ENCODE peak calls at places on chromosomes 7 and 10, in five cellular contexts. One of them, this sample, is unnamed.

GRCh38 chr7:18799899-18800298 is 304.4 kb downstream of the HDAC9 start:
- DNase-seq in lung: no peak
- DNase-seq in stimulated activated naive B cell treated with anti-CD40 and anti-IgM and Interleukin-4, amounts not matched to agents 10 μg/mL and 1 μg/mL and 100 μg/mL, for 72 hours: no peak
- DNase-seq in heart left ventricle: no peak
- DNase-seq in dorsolateral prefrontal cortex: no peak
- DNase-seq in this sample: no peak

GRCh38 chr7:129083525-129083924 is 28.6 kb upstream of the TNPO3 start:
- DNase-seq in lung: no peak
- DNase-seq in stimulated activated naive B cell treated with anti-CD40 and anti-IgM and Interleukin-4, amounts not matched to agents 10 μg/mL and 1 μg/mL and 100 μg/mL, for 72 hours: no peak
- DNase-seq in heart left ventricle: no peak
- DNase-seq in dorsolateral prefrontal cortex: no peak
- DNase-seq in this sample: no peak

GRCh38 chr10:43272030-43272429 is 5.2 kb upstream of the RASGEF1A start:
- DNase-seq in lung: no peak
- DNase-seq in stimulated activated naive B cell treated with anti-CD40 and anti-IgM and Interleukin-4, amounts not matched to agents 10 μg/mL and 1 μg/mL and 100 μg/mL, for 72 hours: no peak
- DNase-seq in heart left ventricle: no peak
- DNase-seq in dorsolateral prefrontal cortex: no peak
- DNase-seq in this sample: no peak

GRCh38 chr10:126921974-126922525 is 16.8 kb downstream of the DOCK1 start:
- DNase-seq in lung: no peak
- DNase-seq in stimulated activated naive B cell treated with anti-CD40 and anti-IgM and Interleukin-4, amounts not matched to agents 10 μg/mL and 1 μg/mL and 100 μg/mL, for 72 hours: no peak
- DNase-seq in heart left ventricle: no peak
- DNase-seq in dorsolateral prefrontal cortex: no peak
- DNase-seq in this sample: no peak

GRCh38 chr10:99658622-99659030 is 683 bp upstream of the ENTPD7 start:
- DNase-seq in lung: peak; percentile 60
- DNase-seq in stimulated activated naive B cell treated with anti-CD40 and anti-IgM and Interleukin-4, amounts not matched to agents 10 μg/mL and 1 μg/mL and 100 μg/mL, for 72 hours: peak; percentile 40
- DNase-seq in heart left ventricle: peak; percentile 18
- DNase-seq in dorsolateral prefrontal cortex: peak; percentile 35
- DNase-seq in this sample: peak; percentile 40

GRCh38 chr7:158809596-158809995 is 19.7 kb downstream of the ESYT2 start:
- DNase-seq in lung: no peak
- DNase-seq in stimulated activated naive B cell treated with anti-CD40 and anti-IgM and Interleukin-4, amounts not matched to agents 10 μg/mL and 1 μg/mL and 100 μg/mL, for 72 hours: no peak
- DNase-seq in heart left ventricle: no peak
- DNase-seq in dorsolateral prefrontal cortex: no peak
- DNase-seq in this sample: no peak

GRCh38 chr10:1665262-1665661 is 72.1 kb downstream of the ADARB2 start:
- DNase-seq in lung: no peak
- DNase-seq in stimulated activated naive B cell treated with anti-CD40 and anti-IgM and Interleukin-4, amounts not matched to agents 10 μg/mL and 1 μg/mL and 100 μg/mL, for 72 hours: no peak
- DNase-seq in heart left ventricle: no peak
- DNase-seq in dorsolateral prefrontal cortex: no peak
- DNase-seq in this sample: no peak

GRCh38 chr10:33358016-33358415 is 23.5 kb upstream of the NRP1 start:
- DNase-seq in lung: no peak
- DNase-seq in stimulated activated naive B cell treated with anti-CD40 and anti-IgM and Interleukin-4, amounts not matched to agents 10 μg/mL and 1 μg/mL and 100 μg/mL, for 72 hours: no peak
- DNase-seq in heart left ventricle: no peak
- DNase-seq in dorsolateral prefrontal cortex: no peak
- DNase-seq in this sample: no peak

GRCh38 chr10:24678757-24679156 is 44.9 kb downstream of the ARHGAP21 start:
- DNase-seq in lung: no peak
- DNase-seq in stimulated activated naive B cell treated with anti-CD40 and anti-IgM and Interleukin-4, amounts not matched to agents 10 μg/mL and 1 μg/mL and 100 μg/mL, for 72 hours: no peak
- DNase-seq in heart left ventricle: no peak
- DNase-seq in dorsolateral prefrontal cortex: no peak
- DNase-seq in this sample: no peak

GRCh38 chr7:134910968-134911367 is 75.3 kb upstream of the AGBL3 start:
- DNase-seq in lung: no peak
- DNase-seq in stimulated activated naive B cell treated with anti-CD40 and anti-IgM and Interleukin-4, amounts not matched to agents 10 μg/mL and 1 μg/mL and 100 μg/mL, for 72 hours: no peak
- DNase-seq in heart left ventricle: no peak
- DNase-seq in dorsolateral prefrontal cortex: no peak
- DNase-seq in this sample: no peak

GRCh38 chr7:12089951-12090756 is 120.9 kb upstream of the TMEM106B start:
- DNase-seq in lung: no peak
- DNase-seq in stimulated activated naive B cell treated with anti-CD40 and anti-IgM and Interleukin-4, amounts not matched to agents 10 μg/mL and 1 μg/mL and 100 μg/mL, for 72 hours: no peak
- DNase-seq in heart left ventricle: no peak
- DNase-seq in dorsolateral prefrontal cortex: no peak
- DNase-seq in this sample: no peak

GRCh38 chr7:152231089-152231488 is 204.7 kb downstream of the KMT2C start:
- DNase-seq in lung: no peak
- DNase-seq in stimulated activated naive B cell treated with anti-CD40 and anti-IgM and Interleukin-4, amounts not matched to agents 10 μg/mL and 1 μg/mL and 100 μg/mL, for 72 hours: no peak
- DNase-seq in heart left ventricle: no peak
- DNase-seq in dorsolateral prefrontal cortex: no peak
- DNase-seq in this sample: no peak